ENCODE peak calls at places on chromosomes 6 and 20, in four cellular contexts. A is right cardiac atrium, B is uterus, E is spleen. J is an unnamed sample.

GRCh38 chr20:3687655-3688054 is 5.8 kb upstream of the ADAM33 start:
- DNase-seq in E (no peak), B (peak), A (no peak), J (peak)

GRCh38 chr6:46236752-46237151 is 66.0 kb upstream of the ENPP5 start:
- DNase-seq in E (no peak), A (no peak), B (no peak), J (no peak)

GRCh38 chr6:135161411-135161810 is 19.7 kb upstream of the MYB start:
- DNase-seq in A (no peak), B (no peak), E (no peak), J (no peak)

GRCh38 chr20:8901237-8902025 is 167.5 kb upstream of the PLCB4 start:
- DNase-seq in E (no peak), B (peak), A (peak), J (no peak)

GRCh38 chr6:85418059-85418458 is 31.8 kb upstream of the NT5E start:
- DNase-seq in E (no peak), A (no peak), B (no peak), J (no peak)

GRCh38 chr6:16761469-16762264 is 407 bp upstream of the ATXN1 start:
- DNase-seq in A (peak), E (peak), B (peak), J (peak)

GRCh38 chr20:20241966-20242365 is 125.9 kb upstream of the INSM1 start:
- DNase-seq in B (no peak), E (no peak), A (no peak), J (no peak)

GRCh38 chr6:70414813-70415212 is 1.5 kb downstream of the FAM135A start:
- DNase-seq in B (no peak), A (no peak), E (no peak), J (no peak)

GRCh38 chr6:37565267-37566208 is 65.8 kb upstream of the CCDC167 start:
- DNase-seq in A (no peak), E (no peak), B (no peak), J (peak)

GRCh38 chr6:44097782-44098317 is 29.4 kb downstream of the MRPL14 start:
- DNase-seq in B (no peak), A (no peak), E (no peak), J (no peak)

GRCh38 chr20:36779656-36780025 is 6.1 kb upstream of the DSN1 start:
- DNase-seq in A (no peak), B (no peak), E (peak), J (peak)

GRCh38 chr6:56837322-56837894 is 117.5 kb upstream of the BEND6 start:
- DNase-seq in B (no peak), A (no peak), E (no peak), J (peak)

GRCh38 chr20:47117325-47117724 is 222.7 kb downstream of the EYA2 start:
- DNase-seq in A (no peak), E (no peak), B (no peak), J (no peak)

GRCh38 chr20:14997791-14998190 is 660.4 kb upstream of the FLRT3 start:
- DNase-seq in A (no peak), E (no peak), B (no peak), J (no peak)

GRCh38 chr6:136435096-136435495 is 115.1 kb downstream of the MAP7 start:
- DNase-seq in B (no peak), E (no peak), A (no peak), J (no peak)

GRCh38 chr20:17225891-17226409 is 890 bp upstream of the PCSK2 start:
- DNase-seq in A (no peak), B (no peak), E (peak), J (peak)

GRCh38 chr20:17227199-17227535 is 327 bp downstream of the PCSK2 start:
- DNase-seq in E (no peak), A (no peak), B (no peak), J (peak)

GRCh38 chr20:17227669-17228623 is 1.1 kb downstream of the PCSK2 start:
- DNase-seq in E (no peak), A (no peak), B (no peak), J (peak)

GRCh38 chr20:17228624-17229061 is 1.8 kb downstream of the PCSK2 start:
- DNase-seq in A (no peak), B (no peak), E (peak), J (peak)

GRCh38 chr20:17226410-17227198 is at the start of gene PCSK2:
- DNase-seq in E (peak), B (no peak), A (peak), J (peak)
- H3K4me3 ChIP-seq in E (peak), B (peak), A (peak), J (peak)

GRCh38 chr6:11381801-11382513 is 149.5 kb upstream of the NEDD9 start:
- DNase-seq in E (peak), A (no peak), B (no peak), J (no peak)
- H3K4me3 ChIP-seq in E (peak), A (no peak), B (no peak), J (no peak)

DNA sequence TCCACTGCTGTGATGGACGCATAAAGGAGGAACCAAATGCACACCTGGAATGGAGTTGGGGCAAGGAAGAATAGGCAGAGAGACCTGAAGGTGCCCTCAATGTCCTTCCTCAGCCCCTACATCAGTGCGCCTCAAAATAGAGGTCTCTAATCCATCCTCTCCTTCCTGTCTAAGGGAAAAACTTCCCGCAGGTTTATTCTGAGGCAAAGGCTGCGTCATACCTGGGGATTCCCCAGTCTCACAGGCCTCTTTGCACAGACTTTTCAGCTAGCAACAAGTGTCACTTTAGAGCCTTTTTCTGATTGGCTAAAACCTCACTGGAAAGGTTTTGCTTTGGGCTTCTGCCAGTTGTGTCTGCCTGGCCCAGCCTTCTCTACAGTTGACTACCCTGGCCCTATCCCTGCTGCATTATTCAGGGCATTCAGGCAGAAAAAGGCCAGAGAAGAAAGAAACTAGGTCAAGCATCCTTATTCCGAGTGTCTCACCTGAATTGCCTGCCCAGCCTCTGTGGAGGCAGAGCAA is 1.8 kb upstream of the HLA-DQB1 start:
- DNase-seq in E (peak), B (peak), A (no peak), J (peak)
- H3K4me3 ChIP-seq in E (no peak), B (no peak), A (no peak), J (no peak)

GRCh38 chr6:146210406-146211068 is 181.7 kb downstream of the GRM1 start:
- DNase-seq in E (no peak), A (no peak), B (no peak), J (no peak)
- H3K4me3 ChIP-seq in E (no peak), A (no peak), B (no peak), J (no peak)

GRCh38 chr6:55175078-55175777 is 913 bp downstream of the HCRTR2 start:
- DNase-seq in B (no peak), E (no peak), A (no peak), J (no peak)

GRCh38 chr6:55180258-55180657 is 5.9 kb downstream of the HCRTR2 start:
- DNase-seq in E (no peak), B (no peak), A (no peak), J (no peak)

GRCh38 chr6:55176958-55177357 is 2.6 kb downstream of the HCRTR2 start:
- DNase-seq in B (no peak), A (no peak), E (no peak), J (no peak)

GRCh38 chr6:55175778-55176084 is 1.4 kb downstream of the HCRTR2 start:
- DNase-seq in B (no peak), E (no peak), A (no peak), J (no peak)

GRCh38 chr6:55174211-55175013 is at the start of gene HCRTR2:
- DNase-seq in E (peak), B (no peak), A (no peak), J (no peak)
- H3K4me3 ChIP-seq in E (no peak), B (no peak), A (peak), J (peak)

GRCh38 chr20:25858495-25859425 is 162.1 kb upstream of the ZNF337 start:
- DNase-seq in B (no peak), E (peak), A (no peak), J (peak)
- H3K4me3 ChIP-seq in B (no peak), E (peak), A (peak), J (peak)

DNA sequence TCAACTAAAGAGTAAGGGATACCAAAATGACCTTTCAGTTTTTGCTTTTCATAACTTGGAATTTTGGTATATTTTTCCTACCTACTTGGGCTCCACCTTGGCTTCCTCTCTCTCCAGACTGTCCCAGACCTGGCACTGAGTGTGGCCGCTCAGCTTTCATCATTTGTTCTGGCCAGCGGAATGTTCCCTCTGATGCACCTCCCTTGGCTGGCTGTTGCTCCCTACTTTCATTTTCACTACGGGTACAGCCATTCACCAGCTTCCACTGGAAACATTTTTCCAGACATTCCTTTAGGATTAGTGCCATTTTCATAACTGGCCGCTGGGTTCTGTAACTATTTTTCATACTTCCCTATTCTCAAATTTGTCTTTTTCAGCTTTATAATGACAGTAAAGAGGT is 487.4 kb downstream of the TENT5A start:
- DNase-seq in B (no peak), E (no peak), A (peak), J (no peak)
- H3K4me3 ChIP-seq in B (no peak), E (peak), A (no peak), J (no peak)

DNA sequence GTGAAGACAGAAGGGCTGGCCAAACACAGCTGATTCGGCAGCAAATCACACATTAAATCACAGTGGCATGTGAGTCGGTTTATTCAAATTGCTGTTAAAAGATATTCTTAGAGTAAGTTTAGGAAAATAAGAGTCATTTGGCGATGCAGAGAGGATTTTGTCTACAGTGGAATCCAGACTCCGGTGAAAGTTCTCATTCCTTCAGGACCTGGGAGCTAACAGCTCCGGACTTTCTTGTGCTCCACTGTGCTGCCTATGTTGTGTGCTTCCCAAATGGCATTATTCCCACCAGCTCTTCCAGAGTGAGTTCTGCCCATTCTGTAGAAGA is 1.5 kb upstream of the EPM2A start:
- DNase-seq in A (no peak), E (no peak), B (no peak), J (no peak)
- H3K4me3 ChIP-seq in A (no peak), E (peak), B (no peak), J (no peak)

J was measured in H7.